ENCODE peak calls at places on chromosome 15, in nine cellular contexts. K, U, N, L, W, G, F, O and C are unnamed samples.
A peak's percentile ranks its signal among the peaks of the same experiment; 100 is the strongest.

GRCh38 chr15:36191459-36191858 is 388.0 kb upstream of the CDIN1 start:
- DNase-seq in L (no peak), K (no peak), U (no peak), W (no peak), F (no peak), N (no peak), O (no peak), G (no peak), C (no peak)

GRCh38 chr15:82850242-82850591 is 40.8 kb downstream of the WHAMM start:
- DNase-seq in K (peak; percentile 20), U (peak; percentile 23), F (no peak), G (peak; percentile 28), N (peak; percentile 5), O (no peak), L (peak; percentile 56), W (no peak), C (no peak)

GRCh38 chr15:95972812-95973211 is 357.7 kb upstream of the NR2F2 start:
- DNase-seq in L (no peak), G (no peak), N (no peak), O (no peak), U (no peak), K (no peak), F (no peak), W (no peak), C (no peak)

GRCh38 chr15:35393403-35393802 is 152.6 kb downstream of the DPH6 start:
- DNase-seq in G (no peak), O (no peak), L (no peak), U (no peak), K (no peak), N (no peak), F (no peak), W (no peak), C (peak; percentile 35)

GRCh38 chr15:85941186-85941855 is 138.3 kb upstream of the AGBL1 start:
- DNase-seq in N (no peak), O (no peak), G (no peak), L (no peak), W (no peak), F (no peak), K (peak; percentile 65), U (peak; percentile 96), C (peak; percentile 77)

GRCh38 chr15:85649372-85649771 is 145.4 kb downstream of the KLHL25 start:
- DNase-seq in U (peak; percentile 79), W (no peak), G (no peak), O (peak; percentile 74), N (peak; percentile 90), L (peak; percentile 93), K (peak; percentile 47), F (no peak), C (peak; percentile 39)

GRCh38 chr15:48861813-48862431 is 16.0 kb upstream of the EID1 start:
- DNase-seq in W (no peak), N (peak; percentile 82), L (peak; percentile 84), F (peak; percentile 77), K (peak; percentile 38), O (peak; percentile 57), U (peak; percentile 67), G (peak; percentile 79), C (peak; percentile 79)

GRCh38 chr15:71951134-71951533 is 140.8 kb downstream of the NR2E3 start:
- DNase-seq in N (peak; percentile 40), F (no peak), L (peak; percentile 4), K (no peak), G (no peak), U (peak; percentile 56), O (no peak), W (no peak), C (no peak)

GRCh38 chr15:88636654-88637053 is 2.2 kb upstream of the ISG20 start:
- DNase-seq in F (no peak), G (no peak), U (no peak), O (no peak), N (peak; percentile 36), K (no peak), W (no peak), L (no peak), C (no peak)

DNA sequence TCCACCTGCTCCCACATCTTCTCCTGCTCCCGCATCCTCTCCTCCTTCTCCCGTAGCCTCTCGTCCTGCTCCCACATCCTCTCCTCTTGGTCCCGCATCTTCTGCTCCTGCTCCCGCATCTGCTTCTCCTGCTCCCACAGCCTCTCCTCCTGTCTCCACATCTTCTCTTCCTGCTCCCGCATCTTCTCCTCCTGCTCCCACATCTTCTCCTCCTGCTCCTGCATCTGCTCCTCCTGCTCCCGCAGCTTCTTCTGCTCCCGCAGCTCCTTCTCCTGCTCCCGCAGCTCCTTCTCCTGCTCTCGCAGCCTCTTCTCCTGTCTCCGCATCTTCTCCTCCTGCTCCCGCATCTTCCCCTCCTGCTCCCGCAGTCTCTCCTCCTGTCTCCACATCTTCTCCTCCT is 5.8 kb downstream of the GOLGA6L2 start:
- DNase-seq in N (no peak), O (no peak), L (no peak), F (no peak), U (no peak), K (no peak), W (no peak), G (no peak), C (no peak)
- H4K20me1 ChIP-seq in N (no peaks in the 10 kb centered on the region), O (no peaks in the 10 kb centered on the region), L (no peaks in the 10 kb centered on the region), F (no peaks in the 10 kb centered on the region), U (no peaks in the 10 kb centered on the region), K (no peaks in the 10 kb centered on the region), W (no peaks in the 10 kb centered on the region), G (no peaks in the 10 kb centered on the region), C (no peaks in the 10 kb centered on the region)

GRCh38 chr15:58298883-58299282 is 132.9 kb upstream of the LIPC start:
- DNase-seq in K (no peak), G (no peak), F (no peak), N (no peak), O (no peak), L (no peak), U (no peak), W (no peak), C (no peak)
- H3K4me2 ChIP-seq in K (no peak overlapping the region), G (no peak overlapping the region), F (no peak overlapping the region), N (no peak overlapping the region), O (no peak overlapping the region), L (peak overlapping the region; percentile 64), U (no peak overlapping the region), W (no peak overlapping the region), C (no peak overlapping the region)

GRCh38 chr15:63059573-63060216 is 17.1 kb downstream of the TPM1 start:
- DNase-seq in O (no peak), K (no peak), F (no peak), L (peak; percentile 39), G (no peak), N (no peak), U (peak; percentile 23), W (no peak), C (no peak)
- H3K27ac ChIP-seq in O (no peak overlapping the region), K (no peak overlapping the region), F (no peak overlapping the region), L (peak overlapping the region; percentile 71), G (peak overlapping the region; percentile 18), N (peak overlapping the region; percentile 63), U (peak overlapping the region; percentile 56), W (no peak overlapping the region), C (no peak overlapping the region)

GRCh38 chr15:74648051-74648622 is 32.5 kb downstream of the CLK3 start:
- DNase-seq in U (no peak), W (no peak), L (no peak), K (no peak), G (no peak), O (no peak), F (no peak), N (no peak), C (no peak)
- H4K20me1 ChIP-seq in U (no peaks in the 10 kb centered on the region), W (peaks cover 5% of the 10 kb centered on the region), L (no peaks in the 10 kb centered on the region), K (no peaks in the 10 kb centered on the region), G (peaks cover 39% of the 10 kb centered on the region), O (peaks cover 2% of the 10 kb centered on the region), F (no peaks in the 10 kb centered on the region), N (peaks cover 42% of the 10 kb centered on the region), C (peaks cover 4% of the 10 kb centered on the region)

GRCh38 chr15:58985443-58985842 is 2.0 kb upstream of the RNF111 start:
- DNase-seq in W (no peak), U (no peak), K (no peak), O (peak; percentile 11), F (no peak), G (peak; percentile 27), N (peak; percentile 19), L (peak; percentile 64), C (peak; percentile 13)
- H3K4me2 ChIP-seq in W (no peak overlapping the region), U (no peak overlapping the region), K (no peak overlapping the region), O (no peak overlapping the region), F (no peak overlapping the region), G (no peak overlapping the region), N (no peak overlapping the region), L (no peak overlapping the region), C (no peak overlapping the region)

GRCh38 chr15:67945951-67946700 is 106.3 kb upstream of the RNU6-1 start:
- DNase-seq in G (peak; percentile 64), N (peak; percentile 44), U (peak; percentile 37), K (peak; percentile 60), F (peak; percentile 16), W (peak; percentile 72), O (peak; percentile 98), L (peak; percentile 31), C (peak; percentile 75)
- H3K27ac ChIP-seq in G (peak overlapping the region; percentile 72), N (no peak overlapping the region), U (no peak overlapping the region), K (peak overlapping the region; percentile 69), F (peak overlapping the region; percentile 52), W (peak overlapping the region; percentile 54), O (peak overlapping the region; percentile 98), L (no peak overlapping the region), C (peak overlapping the region; percentile 90)